ENCODE peak calls at places on chromosome 17, in ten cellular contexts. U is AG09309; H is BJ; G is A549; M is mucosa of descending colon; V is esophagus squamous epithelium; Q is SJCRH30; X is CD8-positive, alpha-beta T cell; P is GM12865; B is BE2C. E is an unnamed sample.

GRCh38 chr17:69524854-69525253 is 110.4 kb downstream of the MAP2K6 start:
- DNase-seq in U (no peak), H (no peak), G (no peak), M (no peak), V (no peak), Q (no peak), X (no peak), P (peak; percentile 21), B (no peak), E (no peak)

GRCh38 chr17:3688852-3689261 is 7.1 kb downstream of the P2RX5 start:
- DNase-seq in U (no peak), H (no peak), G (no peak), M (no peak), V (no peak), Q (no peak), X (no peak), P (no peak), B (no peak), E (no peak)

GRCh38 chr17:35684046-35684802 is 47.2 kb upstream of the RASL10B start:
- DNase-seq in U (peak; percentile 44), H (peak; percentile 26), G (no peak), M (no peak), V (no peak), Q (peak; percentile 19), X (no peak), P (no peak), B (no peak), E (peak; percentile 68)

GRCh38 chr17:66716236-66717026 is 118.5 kb upstream of the CACNG5 start:
- DNase-seq in U (no peak), H (no peak), G (no peak), M (peak; percentile 35), V (no peak), Q (peak; percentile 20), X (no peak), P (no peak), B (peak; percentile 26), E (no peak)

GRCh38 chr17:33145941-33146340 is 147.2 kb downstream of the ASIC2 start:
- DNase-seq in U (no peak), H (no peak), G (no peak), M (no peak), V (no peak), Q (no peak), X (no peak), P (no peak), B (no peak), E (no peak)

GRCh38 chr17:63587770-63588169 is 12.9 kb upstream of the TACO1 start:
- DNase-seq in U (no peak), H (no peak), G (no peak), M (no peak), V (no peak), Q (no peak), X (no peak), P (no peak), B (no peak), E (no peak)

GRCh38 chr17:39400547-39401411 is 647 bp downstream of the FBXL20 start:
- DNase-seq in U (no peak), H (no peak), G (no peak), M (peak; percentile 21), V (no peak), Q (peak; percentile 6), X (peak; percentile 27), P (no peak), B (no peak), E (no peak)

GRCh38 chr17:340074-340473 is 12.5 kb downstream of the RPH3AL start:
- DNase-seq in U (no peak), H (no peak), G (no peak), M (no peak), V (no peak), Q (no peak), X (no peak), P (no peak), B (no peak), E (no peak)

GRCh38 chr17:64411999-64412771 is 21.5 kb upstream of the PECAM1 start:
- DNase-seq in U (no peak), H (no peak), G (no peak), M (peak; percentile 27), V (no peak), Q (no peak), X (no peak), P (no peak), B (no peak), E (no peak)

GRCh38 chr17:67477687-67478086 is 100.6 kb downstream of the PITPNC1 start:
- DNase-seq in U (no peak), H (peak; percentile 16), G (no peak), M (no peak), V (no peak), Q (no peak), X (peak; percentile 51), P (peak; percentile 38), B (no peak), E (no peak)

GRCh38 chr17:82023447-82024241 is 539 bp downstream of the LRRC45 start:
- DNase-seq in U (no peak), H (no peak), G (peak; percentile 39), M (no peak), V (no peak), Q (peak; percentile 83), X (no peak), P (peak; percentile 41), B (peak; percentile 48), E (no peak)

GRCh38 chr17:27978689-27979175 is 63.7 kb upstream of the NLK start:
- DNase-seq in U (no peak), H (no peak), G (no peak), M (no peak), V (no peak), Q (no peak), X (no peak), P (no peak), B (no peak), E (no peak)

GRCh38 chr17:50098583-50098982 is 3.4 kb downstream of the PDK2 start:
- DNase-seq in U (no peak), H (no peak), G (no peak), M (no peak), V (no peak), Q (no peak), X (no peak), P (no peak), B (no peak), E (no peak)

GRCh38 chr17:81961554-81962498 is 839 bp upstream of the NOTUM start:
- DNase-seq in U (no peak), H (no peak), G (no peak), M (no peak), V (no peak), Q (no peak), X (no peak), P (no peak), B (no peak), E (no peak)

GRCh38 chr17:81030726-81031570 is 4.0 kb upstream of the BAIAP2 start:
- DNase-seq in U (no peak), H (no peak), G (no peak), M (peak; percentile 80), V (no peak), Q (no peak), X (no peak), P (no peak), B (peak; percentile 43), E (no peak)

GRCh38 chr17:47969975-47970724 is 763 bp upstream of the CDK5RAP3 start:
- DNase-seq in U (no peak), H (no peak), G (no peak), M (peak; percentile 34), V (no peak), Q (no peak), X (no peak), P (no peak), B (no peak), E (no peak)
- H3K4me3 ChIP-seq in U (no peak overlapping the region), H (peak overlapping the region; percentile 25), G (peak overlapping the region; percentile 23), M (no peak overlapping the region), V (peak overlapping the region; percentile 93), Q (peak overlapping the region; percentile 47), X (peak overlapping the region; percentile 43), P (peak overlapping the region; percentile 34), B (peak overlapping the region; percentile 55), E (peak overlapping the region; percentile 23)

GRCh38 chr17:2122641-2123302 is 67.9 kb downstream of the HIC1 start:
- DNase-seq in U (no peak), H (no peak), G (no peak), M (peak; percentile 59), V (no peak), Q (peak; percentile 68), X (peak; percentile 13), P (no peak), B (peak; percentile 19), E (peak; percentile 78)
- H3K4me3 ChIP-seq in U (no peak overlapping the region), H (no peak overlapping the region), G (no peak overlapping the region), M (no peak overlapping the region), V (peak overlapping the region; percentile 49), Q (peak overlapping the region; percentile 39), X (no peak overlapping the region), P (no peak overlapping the region), B (no peak overlapping the region), E (no peak overlapping the region)

DNA sequence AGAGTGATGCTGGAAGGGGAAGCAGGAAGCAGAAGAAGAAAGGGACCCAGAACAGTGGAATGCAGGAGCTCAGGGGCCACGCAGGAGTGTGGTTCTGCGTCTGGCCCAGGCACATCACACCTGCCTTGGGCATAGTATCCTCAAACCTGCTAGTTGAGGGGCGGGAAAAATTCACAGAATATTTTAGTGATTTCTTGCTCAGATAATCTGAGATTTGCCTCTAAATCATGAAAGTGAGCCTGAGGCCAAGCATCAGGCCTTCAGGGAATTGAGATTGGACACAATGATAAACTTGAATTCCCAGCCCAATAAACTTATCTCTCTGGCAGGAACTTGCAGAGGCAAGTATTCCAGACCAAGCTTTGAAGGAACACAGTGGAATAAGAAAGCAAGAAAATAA is 48.5 kb upstream of the CCL2 start:
- DNase-seq in U (no peak), H (no peak), G (no peak), M (no peak), V (no peak), Q (no peak), X (no peak), P (no peak), B (no peak), E (no peak)
- H3K4me3 ChIP-seq in U (no peak overlapping the region), H (no peak overlapping the region), G (no peak overlapping the region), M (no peak overlapping the region), V (no peak overlapping the region), Q (no peak overlapping the region), X (no peak overlapping the region), P (no peak overlapping the region), B (no peak overlapping the region), E (no peak overlapping the region)

GRCh38 chr17:77390870-77391269 is 250.1 kb downstream of the SEC14L1 start:
- DNase-seq in U (no peak), H (no peak), G (no peak), M (no peak), V (no peak), Q (no peak), X (no peak), P (no peak), B (no peak), E (no peak)

GRCh38 chr17:77391668-77392375 is 251.1 kb downstream of the SEC14L1 start:
- DNase-seq in U (peak; percentile 94), H (peak; percentile 95), G (peak; percentile 54), M (peak; percentile 51), V (no peak), Q (peak; percentile 75), X (peak; percentile 57), P (no peak), B (no peak), E (peak; percentile 95)

GRCh38 chr17:77393274-77393600 is 252.5 kb downstream of the SEC14L1 start:
- DNase-seq in U (no peak), H (no peak), G (no peak), M (no peak), V (no peak), Q (no peak), X (no peak), P (no peak), B (no peak), E (no peak)

GRCh38 chr17:77393867-77394539 is 253.2 kb downstream of the SEC14L1 start:
- DNase-seq in U (no peak), H (no peak), G (no peak), M (no peak), V (no peak), Q (no peak), X (no peak), P (no peak), B (no peak), E (no peak)

GRCh38 chr17:77392376-77393273 is 251.9 kb downstream of the SEC14L1 start:
- DNase-seq in U (no peak), H (no peak), G (peak; percentile 73), M (peak; percentile 66), V (no peak), Q (no peak), X (no peak), P (no peak), B (no peak), E (no peak)
- H3K4me3 ChIP-seq in U (no peak overlapping the region), H (no peak overlapping the region), G (peak overlapping the region; percentile 8), M (no peak overlapping the region), V (no peak overlapping the region), Q (no peak overlapping the region), X (no peak overlapping the region), P (no peak overlapping the region), B (no peak overlapping the region), E (no peak overlapping the region)

E was measured in astrocyte of the cerebellum.